ENCODE peak calls at places on chromosomes 1 and 21, in seven cellular contexts. V, X, Y, D, C, T and L are unnamed samples. For H3K9me3, the result is how much of the 10 kb centered on the place peaks cover.

GRCh38 chr21:26881504-26882228 is 36.5 kb upstream of the ADAMTS1 start:
- DNase-seq in V (peak), X (peak), Y (no peak), D (no peak), C (peak), T (no peak), L (no peak)

GRCh38 chr1:52659356-52659755 is 26.4 kb downstream of the SHISAL2A start:
- DNase-seq in V (no peak), X (no peak), Y (no peak), D (no peak), C (no peak), T (peak), L (no peak)

GRCh38 chr1:224700915-224701531 is 84.9 kb downstream of the CNIH3 start:
- DNase-seq in V (peak), X (peak), Y (peak), D (no peak), C (peak), T (no peak), L (no peak)

GRCh38 chr1:235902638-235903542 is 36.2 kb upstream of the LYST start:
- DNase-seq in V (no peak), X (peak), Y (no peak), D (no peak), C (no peak), T (peak), L (no peak)

GRCh38 chr1:208247696-208248095 is 3.5 kb upstream of the PLXNA2 start:
- DNase-seq in V (peak), X (no peak), Y (no peak), D (no peak), C (no peak), T (no peak), L (no peak)

GRCh38 chr1:240342251-240342625 is 250.6 kb downstream of the FMN2 start:
- DNase-seq in V (no peak), X (peak), Y (no peak), D (no peak), C (no peak), T (no peak), L (no peak)

GRCh38 chr1:226185153-226186036 is 1.1 kb downstream of the ACBD3 start:
- DNase-seq in V (no peak), X (peak), Y (no peak), D (no peak), C (no peak), T (peak), L (no peak)

GRCh38 chr21:37546949-37547614 is 180.5 kb downstream of the DYRK1A start:
- DNase-seq in V (no peak), X (no peak), Y (no peak), D (no peak), C (no peak), T (no peak), L (no peak)

GRCh38 chr1:171141336-171142051 is 43.6 kb upstream of the FMO2 start:
- DNase-seq in V (no peak), X (peak), Y (no peak), D (peak), C (no peak), T (no peak), L (peak)

GRCh38 chr1:219120625-219121544 is 52.8 kb upstream of the LYPLAL1 start:
- DNase-seq in V (no peak), X (peak), Y (no peak), D (peak), C (peak), T (peak), L (peak)

GRCh38 chr1:26684763-26685162 is 11.1 kb upstream of the ARID1A start:
- DNase-seq in V (no peak), X (no peak), Y (no peak), D (no peak), C (no peak), T (no peak), L (no peak)

GRCh38 chr21:44350773-44351481 is 2.5 kb upstream of the TRPM2 start:
- DNase-seq in V (no peak), X (no peak), Y (no peak), D (no peak), C (no peak), T (no peak), L (no peak)

DNA sequence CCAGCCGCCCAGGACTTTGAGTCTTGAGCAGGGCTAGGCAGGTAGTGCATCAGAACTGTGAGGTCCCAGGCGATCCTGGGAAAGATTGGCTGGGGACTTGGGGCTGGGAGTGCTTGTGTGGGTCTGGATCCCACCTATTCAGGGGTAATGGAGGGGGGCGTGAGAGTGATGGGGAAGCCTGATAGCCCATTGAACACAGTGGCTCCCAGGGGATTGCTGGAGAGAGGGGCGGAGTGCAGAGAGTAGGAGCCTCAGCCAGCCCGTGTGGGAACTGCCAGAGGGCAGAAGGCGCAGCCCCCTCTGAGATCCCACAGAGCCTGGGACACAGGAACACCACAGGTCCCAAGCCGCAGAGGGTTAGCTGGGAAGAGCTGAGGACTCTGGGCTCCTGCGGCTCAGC is 19.3 kb upstream of the PDZK1IP1 start:
- DNase-seq in V (no peak), X (no peak), Y (no peak), D (no peak), C (no peak), T (no peak), L (no peak)
- H3K9me3 ChIP-seq in V (under half), X (under half), Y (under half), D (under half), C (under half), T (under half), L (under half)

GRCh38 chr1:203435628-203436027 is 40.0 kb upstream of the PRELP start:
- DNase-seq in V (no peak), X (no peak), Y (no peak), D (no peak), C (no peak), T (no peak), L (no peak)
- H3K27ac ChIP-seq in V (no peak), X (no peak), Y (no peak), D (no peak), C (no peak), T (no peak), L (no peak)

DNA sequence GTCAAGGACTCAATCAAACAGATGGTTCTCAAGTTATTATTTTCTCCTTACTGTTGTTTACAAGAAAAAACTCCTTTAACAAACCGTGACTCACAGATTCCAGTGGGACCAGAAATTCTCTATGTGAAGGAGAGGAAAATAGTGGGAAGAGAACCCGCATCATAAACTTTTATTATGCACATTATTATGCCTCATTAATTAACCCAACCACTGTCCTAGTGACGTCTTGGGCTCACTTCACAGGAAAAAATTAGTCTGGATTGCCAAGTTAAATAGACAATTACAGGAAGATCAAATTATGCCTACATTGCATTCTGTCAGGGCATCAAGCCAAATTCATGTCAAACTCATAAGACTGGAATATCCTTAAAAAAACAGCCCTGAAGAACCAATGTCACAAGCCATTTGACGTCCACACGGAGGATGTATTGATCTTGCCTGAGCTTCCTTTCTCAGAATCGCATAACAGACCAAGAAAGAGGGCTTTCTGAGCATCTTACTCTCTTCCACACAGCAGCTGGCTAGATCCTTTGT is 347.8 kb downstream of the DUSP10 start:
- DNase-seq in V (no peak), X (peak), Y (no peak), D (no peak), C (peak), T (no peak), L (peak)
- H3K9me3 ChIP-seq in V (under half), X (under half), Y (under half), D (under half), C (under half), T (under half), L (under half)

GRCh38 chr1:20373286-20373685 is 82.6 kb downstream of the VWA5B1 start:
- DNase-seq in V (no peak), X (no peak), Y (no peak), D (no peak), C (no peak), T (no peak), L (no peak)
- H3K27ac ChIP-seq in V (no peak), X (no peak), Y (no peak), D (no peak), C (no peak), T (no peak), L (no peak)

GRCh38 chr1:116748272-116748671 is 6.0 kb upstream of the CD2 start:
- DNase-seq in V (no peak), X (no peak), Y (no peak), D (no peak), C (no peak), T (no peak), L (no peak)
- H3K9me3 ChIP-seq in V (under half), X (under half), Y (under half), D (under half), C (under half), T (under half), L (under half)

DNA sequence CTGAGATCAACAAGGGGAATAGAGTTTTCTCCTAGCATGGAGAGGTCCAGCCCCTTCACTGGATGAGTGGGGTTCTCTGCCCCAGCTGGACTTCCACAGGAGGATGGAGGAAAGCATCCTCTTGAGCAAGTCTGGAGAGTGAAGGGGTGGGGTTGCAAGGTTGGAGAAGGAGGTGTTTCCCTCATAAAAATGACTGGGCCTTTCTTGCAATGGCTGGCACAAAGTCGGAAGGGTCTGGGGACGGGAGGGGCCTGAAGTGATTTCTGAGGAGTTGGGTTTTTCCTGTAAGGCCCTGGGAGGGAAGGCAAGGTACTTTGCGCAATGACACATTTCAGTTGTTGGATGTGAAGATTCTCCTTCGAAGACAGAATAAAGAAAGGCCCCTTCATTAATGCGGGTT is 901 bp downstream of the SPATA6 start:
- DNase-seq in V (no peak), X (peak), Y (no peak), D (peak), C (no peak), T (peak), L (peak)
- H3K27ac ChIP-seq in V (peak), X (peak), Y (no peak), D (peak), C (peak), T (peak), L (peak)

GRCh38 chr1:248144513-248145198 is at the start of gene OR2M5:
- DNase-seq in V (no peak), X (no peak), Y (no peak), D (no peak), C (no peak), T (no peak), L (no peak)

GRCh38 chr1:248140846-248141245 is 4.1 kb upstream of the OR2M5 start:
- DNase-seq in V (no peak), X (no peak), Y (no peak), D (no peak), C (no peak), T (peak), L (no peak)

GRCh38 chr1:248143311-248143710 is 1.6 kb upstream of the OR2M5 start:
- DNase-seq in V (no peak), X (no peak), Y (no peak), D (no peak), C (no peak), T (peak), L (no peak)
- H3K9me3 ChIP-seq in V (under half), X (under half), Y (half or more), D (under half), C (under half), T (under half), L (under half)

GRCh38 chr1:178571807-178572206 is 58.9 kb downstream of the TEX35 start:
- DNase-seq in V (no peak), X (no peak), Y (no peak), D (no peak), C (no peak), T (no peak), L (no peak)
- H3K27ac ChIP-seq in V (no peak), X (no peak), Y (no peak), D (no peak), C (no peak), T (no peak), L (no peak)

GRCh38 chr1:4093856-4094565 is 193.9 kb upstream of the C1orf174 start:
- DNase-seq in V (no peak), X (no peak), Y (no peak), D (no peak), C (no peak), T (no peak), L (no peak)
- H3K9me3 ChIP-seq in V (under half), X (under half), Y (under half), D (under half), C (under half), T (under half), L (under half)

DNA sequence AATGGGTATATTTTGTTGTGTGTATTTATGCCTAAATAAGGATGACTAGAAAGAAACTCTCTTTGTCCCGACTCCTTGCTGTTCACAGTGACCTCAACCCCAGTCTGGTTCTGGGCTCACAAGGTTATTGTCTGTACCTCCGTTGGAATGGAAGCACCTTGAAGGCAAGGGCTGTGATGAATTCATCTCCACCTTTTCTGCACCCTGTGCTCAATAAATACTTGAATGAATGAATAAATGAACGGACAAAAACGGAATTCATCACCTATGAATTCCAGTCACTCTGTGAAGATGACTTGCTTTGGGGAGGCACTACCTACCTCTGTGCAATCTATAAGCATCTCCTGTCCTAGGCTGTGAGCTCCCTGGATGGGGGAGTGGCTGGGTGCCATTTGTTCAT is 39.3 kb downstream of the HSPG2 start:
- DNase-seq in V (no peak), X (no peak), Y (no peak), D (no peak), C (no peak), T (no peak), L (no peak)
- H3K27ac ChIP-seq in V (no peak), X (no peak), Y (no peak), D (peak), C (no peak), T (no peak), L (peak)